ENCODE peak calls at places on chromosomes 3 and 15, in four cellular contexts. One of them, this sample, is unnamed.

GRCh38 chr15:33551860-33552259 is 241.1 kb downstream of the RYR3 start:
- DNase-seq in EL: no peak
- DNase-seq in tibial artery: no peak
- DNase-seq in activated gamma-delta T cell treated with Interleukin-2 at 50 U/mL for 16 hours: no peak
- DNase-seq in this sample: no peak

GRCh38 chr15:91660174-91660649 is 193.3 kb upstream of the SLCO3A1 start:
- DNase-seq in tibial artery: no peak
- DNase-seq in activated gamma-delta T cell treated with Interleukin-2 at 50 U/mL for 16 hours: no peak
- DNase-seq in EL: no peak
- DNase-seq in this sample: no peak

GRCh38 chr3:49378249-49378899 is 20.2 kb upstream of the GPX1 start:
- DNase-seq in EL: peak
- DNase-seq in activated gamma-delta T cell treated with Interleukin-2 at 50 U/mL for 16 hours: no peak
- DNase-seq in tibial artery: peak
- DNase-seq in this sample: peak

GRCh38 chr15:91469627-91470567 is 369.8 kb downstream of the SV2B start:
- DNase-seq in activated gamma-delta T cell treated with Interleukin-2 at 50 U/mL for 16 hours: peak
- DNase-seq in tibial artery: no peak
- DNase-seq in EL: no peak
- DNase-seq in this sample: no peak

GRCh38 chr3:901953-902778 is 190.7 kb upstream of the CNTN6 start:
- DNase-seq in EL: peak
- DNase-seq in activated gamma-delta T cell treated with Interleukin-2 at 50 U/mL for 16 hours: no peak
- DNase-seq in tibial artery: no peak
- DNase-seq in this sample: no peak

GRCh38 chr15:57503911-57504598 is 87.6 kb upstream of the MYZAP start:
- DNase-seq in tibial artery: no peak
- DNase-seq in activated gamma-delta T cell treated with Interleukin-2 at 50 U/mL for 16 hours: no peak
- DNase-seq in EL: no peak
- DNase-seq in this sample: no peak

GRCh38 chr15:38699633-38700230 is 135.1 kb upstream of the RASGRP1 start:
- DNase-seq in tibial artery: peak
- DNase-seq in EL: peak
- DNase-seq in activated gamma-delta T cell treated with Interleukin-2 at 50 U/mL for 16 hours: peak
- DNase-seq in this sample: peak

GRCh38 chr15:31300208-31300661 is 26.4 kb upstream of the KLF13 start:
- DNase-seq in activated gamma-delta T cell treated with Interleukin-2 at 50 U/mL for 16 hours: no peak
- DNase-seq in tibial artery: no peak
- DNase-seq in EL: no peak
- DNase-seq in this sample: no peak

GRCh38 chr3:162437480-162437879 is 940.9 kb downstream of the OTOL1 start:
- DNase-seq in EL: peak
- DNase-seq in tibial artery: no peak
- DNase-seq in activated gamma-delta T cell treated with Interleukin-2 at 50 U/mL for 16 hours: no peak
- DNase-seq in this sample: no peak

GRCh38 chr3:11379238-11379823 is 107.1 kb downstream of the ATG7 start:
- DNase-seq in tibial artery: no peak
- DNase-seq in activated gamma-delta T cell treated with Interleukin-2 at 50 U/mL for 16 hours: no peak
- DNase-seq in EL: peak
- DNase-seq in this sample: no peak

GRCh38 chr3:48459331-48459730 is 12.8 kb downstream of the ATRIP start:
- DNase-seq in activated gamma-delta T cell treated with Interleukin-2 at 50 U/mL for 16 hours: no peak
- DNase-seq in EL: no peak
- DNase-seq in tibial artery: no peak
- DNase-seq in this sample: no peak

GRCh38 chr3:10551821-10552630 is 46.6 kb upstream of the ATP2B2 start:
- DNase-seq in EL: peak
- DNase-seq in activated gamma-delta T cell treated with Interleukin-2 at 50 U/mL for 16 hours: peak
- DNase-seq in tibial artery: peak
- DNase-seq in this sample: peak

GRCh38 chr15:101675015-101675414 is 22.8 kb upstream of the TM2D3 start:
- DNase-seq in tibial artery: no peak
- DNase-seq in activated gamma-delta T cell treated with Interleukin-2 at 50 U/mL for 16 hours: no peak
- DNase-seq in EL: peak
- DNase-seq in this sample: no peak

GRCh38 chr3:72520690-72521308 is 327.4 kb downstream of the SHQ1 start:
- DNase-seq in tibial artery: no peak
- DNase-seq in activated gamma-delta T cell treated with Interleukin-2 at 50 U/mL for 16 hours: no peak
- DNase-seq in EL: peak
- DNase-seq in this sample: no peak

GRCh38 chr15:60423540-60423939 is 25.8 kb upstream of the ANXA2 start:
- DNase-seq in activated gamma-delta T cell treated with Interleukin-2 at 50 U/mL for 16 hours: no peak
- DNase-seq in tibial artery: no peak
- DNase-seq in EL: peak
- DNase-seq in this sample: no peak

This sample was measured in gastrocnemius medialis.